ENCODE peak calls at places on chromosomes 2 and 18, in seven cellular contexts. V, D, G, B, A, F and P are unnamed samples.

GRCh38 chr2:200829258-200829655 is 17.5 kb downstream of the BZW1 start:
- DNase-seq in V (no peak), D (no peak), G (no peak), B (no peak), A (no peak), F (no peak), P (no peak)

GRCh38 chr2:37873229-37873628 is 51.9 kb upstream of the RMDN2 start:
- DNase-seq in V (no peak), D (no peak), G (no peak), B (no peak), A (no peak), F (no peak), P (no peak)

GRCh38 chr2:30194421-30194820 is 36.9 kb upstream of the LBH start:
- DNase-seq in V (no peak), D (no peak), G (no peak), B (no peak), A (no peak), F (no peak), P (no peak)

GRCh38 chr2:217685255-217685605 is 317.6 kb downstream of the TNS1 start:
- DNase-seq in V (peak; percentile 79), D (no peak), G (peak; percentile 93), B (peak; percentile 12), A (no peak), F (peak; percentile 60), P (no peak)

GRCh38 chr2:236711440-236711839 is 141.8 kb downstream of the ACKR3 start:
- DNase-seq in V (no peak), D (no peak), G (peak; percentile 77), B (no peak), A (no peak), F (no peak), P (no peak)

GRCh38 chr2:174439323-174439722 is 43.8 kb downstream of the SCRN3 start:
- DNase-seq in V (no peak), D (no peak), G (no peak), B (no peak), A (no peak), F (no peak), P (no peak)

GRCh38 chr2:230877737-230878598 is 13.2 kb downstream of the ITM2C start:
- DNase-seq in V (no peak), D (peak; percentile 21), G (no peak), B (no peak), A (no peak), F (no peak), P (no peak)

GRCh38 chr2:231679906-231680283 is 28.4 kb upstream of the PTMA start:
- DNase-seq in V (no peak), D (no peak), G (no peak), B (no peak), A (no peak), F (no peak), P (no peak)

GRCh38 chr2:86622878-86623548 is 652 bp downstream of the RNF103 start:
- DNase-seq in V (no peak), D (peak; percentile 22), G (no peak), B (peak; percentile 61), A (no peak), F (peak; percentile 53), P (peak; percentile 43)

GRCh38 chr2:86625096-86625495 is 1.4 kb upstream of the RNF103 start:
- DNase-seq in V (no peak), D (no peak), G (no peak), B (no peak), A (no peak), F (no peak), P (no peak)

GRCh38 chr2:86621290-86621943 is 2.2 kb downstream of the RNF103 start:
- DNase-seq in V (no peak), D (no peak), G (no peak), B (no peak), A (no peak), F (no peak), P (no peak)

GRCh38 chr2:86622409-86622877 is 1.2 kb downstream of the RNF103 start:
- DNase-seq in V (peak; percentile 41), D (peak; percentile 9), G (peak; percentile 24), B (peak; percentile 15), A (no peak), F (no peak), P (no peak)

DNA sequence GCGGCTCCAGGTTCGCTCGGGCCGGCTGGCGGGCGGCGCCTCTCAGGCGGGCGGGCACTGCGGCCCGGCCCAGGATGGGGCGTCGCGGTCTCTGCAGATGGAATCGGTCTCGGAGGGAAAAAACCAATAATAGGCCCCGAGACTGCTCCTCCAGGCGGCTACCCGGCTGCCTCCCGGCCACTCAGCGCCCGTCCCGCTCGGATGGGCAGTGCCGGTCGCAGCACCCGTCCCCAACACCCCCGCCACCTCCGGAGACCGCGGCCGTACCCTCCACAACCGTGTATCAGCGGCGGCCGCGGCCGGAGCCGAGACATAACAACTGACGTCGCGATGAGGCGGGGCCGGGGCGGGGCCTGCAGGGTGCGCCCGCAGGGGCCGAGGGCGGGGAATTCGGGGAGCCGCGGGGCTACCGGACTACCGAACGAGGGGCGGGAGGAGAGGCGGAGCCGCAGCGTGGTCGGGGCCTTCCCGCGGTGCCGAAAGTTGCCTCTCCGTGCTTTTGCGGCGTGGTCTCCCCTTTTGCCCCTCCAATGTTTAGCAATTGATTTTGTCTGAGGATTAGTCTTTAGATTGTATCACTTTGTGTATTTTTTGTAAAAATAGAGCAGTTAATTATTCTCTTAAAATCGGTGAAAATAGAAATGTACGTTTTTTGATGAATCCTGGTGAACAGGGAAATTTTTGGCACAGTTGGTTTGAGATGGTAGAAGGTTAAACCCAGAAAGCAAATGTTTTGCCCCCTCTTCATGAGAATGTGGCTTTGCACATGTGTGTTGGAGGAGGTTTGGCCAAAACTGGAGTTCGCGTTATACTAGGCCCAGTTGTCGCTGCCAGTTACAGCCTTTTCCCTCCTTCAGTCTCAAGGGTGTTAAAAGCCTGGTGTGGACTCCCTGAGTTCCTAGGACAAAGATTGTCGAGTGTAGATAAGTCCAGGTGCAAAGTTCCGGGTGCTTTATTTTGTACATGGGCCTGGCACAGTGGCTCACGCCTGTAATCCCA is at the start of gene RNF103:
- DNase-seq in V (peak; percentile 93), D (peak; percentile 89), G (peak; percentile 82), B (peak; percentile 97), A (peak; percentile 70), F (peak; percentile 89), P (peak; percentile 92)
- TF ChIP-seq CTCF in V (no peak), D (no peak), G (no peak), B (no peak), A (no peak), F (no peak), P (no peak)

GRCh38 chr2:165601866-165602636 is 132.6 kb downstream of the CSRNP3 start:
- DNase-seq in V (no peak), D (no peak), G (peak; percentile 82), B (no peak), A (peak; percentile 19), F (no peak), P (no peak)

GRCh38 chr2:165596788-165597187 is 127.3 kb downstream of the CSRNP3 start:
- DNase-seq in V (no peak), D (no peak), G (no peak), B (no peak), A (no peak), F (no peak), P (no peak)

DNA sequence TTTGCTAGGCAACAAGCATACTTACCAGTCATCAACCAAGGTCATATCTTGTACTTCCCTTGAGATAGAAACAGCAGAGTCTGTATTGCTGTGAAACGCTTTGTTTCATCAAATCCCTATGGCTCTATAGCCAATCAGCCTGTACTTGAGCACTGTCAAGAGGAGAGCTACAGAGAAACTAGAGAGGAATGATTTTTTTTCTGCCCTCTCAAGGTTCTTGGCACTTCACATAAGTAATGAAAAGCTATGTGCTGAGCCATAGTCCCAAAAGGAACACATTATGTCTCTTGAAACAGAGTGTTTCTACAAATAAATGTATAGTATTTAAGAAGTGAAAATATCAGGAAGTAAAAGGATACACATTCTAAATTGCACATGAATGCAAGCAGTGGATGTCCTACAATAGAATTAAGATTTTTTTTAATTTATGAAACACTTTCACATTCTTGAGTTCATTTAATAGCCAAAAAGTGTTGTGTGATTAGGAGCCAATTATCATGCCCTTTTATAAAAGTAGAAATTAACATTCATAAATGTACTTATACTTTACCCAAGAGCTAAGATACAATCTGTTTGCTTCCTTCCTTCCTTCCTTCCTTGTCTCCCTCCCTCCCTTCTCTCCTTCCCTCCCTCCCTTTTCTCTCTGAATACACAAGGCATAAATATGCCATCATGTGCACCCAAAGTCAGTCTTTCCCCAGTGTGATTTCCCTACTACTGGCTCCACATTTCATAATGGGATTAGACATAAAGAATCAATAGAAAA is 131.8 kb downstream of the CSRNP3 start:
- DNase-seq in V (no peak), D (no peak), G (no peak), B (no peak), A (no peak), F (no peak), P (no peak)
- TF ChIP-seq CTCF in V (no peak), D (no peak), G (no peak), B (no peak), A (no peak), F (no peak), P (no peak)

GRCh38 chr2:121898483-121898882 is 143.0 kb downstream of the TSN start:
- DNase-seq in V (no peak), D (no peak), G (peak; percentile 59), B (no peak), A (no peak), F (no peak), P (no peak)

GRCh38 chr2:121895723-121896571 is 140.5 kb downstream of the TSN start:
- DNase-seq in V (no peak), D (no peak), G (no peak), B (no peak), A (no peak), F (no peak), P (no peak)

GRCh38 chr2:121902171-121902591 is 146.7 kb downstream of the TSN start:
- DNase-seq in V (no peak), D (no peak), G (peak; percentile 70), B (no peak), A (no peak), F (no peak), P (no peak)

GRCh38 chr2:121900391-121900790 is 144.9 kb downstream of the TSN start:
- DNase-seq in V (no peak), D (no peak), G (no peak), B (no peak), A (no peak), F (no peak), P (no peak)

GRCh38 chr2:121897335-121897970 is 142.0 kb downstream of the TSN start:
- DNase-seq in V (no peak), D (no peak), G (peak; percentile 55), B (peak; percentile 19), A (no peak), F (peak; percentile 44), P (peak; percentile 39)
- TF ChIP-seq CTCF in V (no peak), D (no peak), G (peak; percentile 62), B (peak; percentile 44), A (peak; percentile 38), F (peak; percentile 30), P (peak; percentile 62)

DNA sequence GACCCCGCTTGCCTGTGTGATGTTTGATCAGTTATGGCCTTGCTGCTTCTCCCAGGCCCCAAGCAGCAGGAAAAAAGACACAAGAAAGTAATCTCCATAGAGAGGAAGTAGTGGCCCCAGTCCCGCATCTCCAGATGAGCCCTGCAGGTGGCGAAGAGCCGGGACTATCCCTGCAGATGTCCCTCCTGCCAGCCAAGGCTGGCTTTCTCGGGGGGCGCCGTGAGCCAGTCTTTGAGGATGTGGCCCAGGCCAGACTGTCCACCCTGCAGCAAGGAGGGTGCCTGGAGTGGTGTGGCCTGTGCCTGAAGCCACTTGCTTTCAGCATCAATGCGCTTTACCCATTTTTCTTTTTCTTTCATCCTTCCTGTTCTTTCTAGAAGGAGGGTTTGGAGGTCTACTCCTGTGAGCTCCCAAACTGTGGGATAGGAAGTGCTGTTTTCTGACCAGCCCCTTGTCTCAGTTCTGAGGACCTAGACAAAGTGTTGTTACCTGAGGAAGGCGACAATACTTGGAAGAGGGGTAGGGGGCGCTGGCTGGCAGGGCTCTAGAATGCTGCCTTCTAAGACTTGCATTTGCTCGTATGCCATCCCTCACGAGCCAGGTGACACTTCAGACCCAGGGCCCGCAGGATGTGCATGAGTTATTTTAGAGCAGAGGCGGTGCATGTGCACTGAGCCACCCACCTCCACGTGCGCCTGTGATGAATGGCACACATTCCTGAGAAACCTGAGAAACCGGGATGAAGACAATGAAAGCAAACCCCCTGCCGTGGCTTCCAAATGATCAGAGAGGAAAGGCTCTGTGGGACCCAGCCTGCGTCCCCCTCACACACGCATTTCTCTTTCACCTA is 255.8 kb downstream of the FBXO15 start:
- DNase-seq in V (no peak), D (no peak), G (peak; percentile 2), B (peak; percentile 65), A (no peak), F (no peak), P (no peak)
- TF ChIP-seq CTCF in V (no peak), D (no peak), G (no peak), B (peak; percentile 36), A (peak; percentile 14), F (no peak), P (peak; percentile 41)